ENCODE peak calls at places on chromosomes 11 and 22, in four cellular contexts. N is CD8-positive, alpha-beta T cell; Z is right cardiac atrium; L is K562. A is an unnamed sample. For H3K9me3, the result is how much of the 10 kb centered on the place peaks cover.

GRCh38 chr11:89477175-89477574 is 14.0 kb downstream of the NOX4 start:
- DNase-seq in N (no peak), Z (no peak), L (no peak), A (no peak)

GRCh38 chr22:23387827-23388491 is 192.1 kb downstream of the IGLL1 start:
- DNase-seq in N (no peak), Z (no peak), L (no peak), A (no peak)

GRCh38 chr11:111035746-111036145 is 209.8 kb upstream of the POU2AF2 start:
- DNase-seq in N (no peak), Z (no peak), L (no peak), A (no peak)

GRCh38 chr22:42376721-42377177 is 55.5 kb downstream of the NFAM1 start:
- DNase-seq in N (no peak), Z (peak), L (peak), A (peak)

GRCh38 chr11:100739636-100740035 is 52.5 kb downstream of the ARHGAP42 start:
- DNase-seq in N (no peak), Z (no peak), L (no peak), A (peak)

GRCh38 chr11:17528906-17529813 is 15.1 kb downstream of the USH1C start:
- DNase-seq in N (no peak), Z (no peak), L (no peak), A (no peak)

GRCh38 chr11:45489281-45489906 is 176.0 kb downstream of the CHST1 start:
- DNase-seq in N (no peak), Z (no peak), L (no peak), A (no peak)

GRCh38 chr11:210122-210802 is 2.8 kb downstream of the RIC8A start:
- DNase-seq in N (no peak), Z (peak), L (no peak), A (no peak)

GRCh38 chr22:24699861-24700260 is 74.7 kb downstream of the PIWIL3 start:
- DNase-seq in N (no peak), Z (no peak), L (no peak), A (no peak)

GRCh38 chr11:1299621-1300020 is 9.8 kb downstream of the TOLLIP start:
- DNase-seq in N (no peak), Z (peak), L (no peak), A (no peak)

GRCh38 chr11:47837929-47838328 is 10.2 kb downstream of the NUP160 start:
- DNase-seq in N (no peak), Z (no peak), L (no peak), A (no peak)
- H3K27ac ChIP-seq in N (no peak), Z (no peak), L (no peak), A (no peak)

GRCh38 chr11:72586591-72587090 is 87.6 kb downstream of the PDE2A start:
- DNase-seq in N (no peak), Z (peak), L (peak), A (no peak)

GRCh38 chr11:72583616-72584292 is 90.5 kb downstream of the PDE2A start:
- DNase-seq in N (no peak), Z (peak), L (no peak), A (no peak)

GRCh38 chr11:72584293-72584921 is 89.8 kb downstream of the PDE2A start:
- DNase-seq in N (peak), Z (peak), L (peak), A (peak)

GRCh38 chr11:72585762-72586590 is 88.2 kb downstream of the PDE2A start:
- DNase-seq in N (peak), Z (peak), L (peak), A (peak)

GRCh38 chr11:72584933-72585597 is 89.2 kb downstream of the PDE2A start:
- DNase-seq in N (no peak), Z (peak), L (no peak), A (no peak)
- H3K4me3 ChIP-seq in N (peak), Z (no peak), L (no peak), A (no peak)

GRCh38 chr11:10875430-10876021 is 17.7 kb upstream of the ZBED5 start:
- DNase-seq in N (no peak), Z (no peak), L (no peak), A (no peak)

GRCh38 chr11:10876168-10876567 is 18.3 kb upstream of the ZBED5 start:
- DNase-seq in N (no peak), Z (no peak), L (no peak), A (no peak)

GRCh38 chr11:10881892-10882291 is 24.0 kb upstream of the ZBED5 start:
- DNase-seq in N (no peak), Z (no peak), L (no peak), A (no peak)

GRCh38 chr11:10878408-10879214 is 20.8 kb upstream of the ZBED5 start:
- DNase-seq in N (no peak), Z (no peak), L (peak), A (peak)
- H3K9me3 ChIP-seq in N (under half), Z (under half), L (under half), A (under half)

GRCh38 chr11:122046846-122047245 is 69.2 kb downstream of the BLID start:
- DNase-seq in N (no peak), Z (no peak), L (no peak), A (peak)
- H3K27ac ChIP-seq in N (no peak), Z (no peak), L (no peak), A (no peak)

GRCh38 chr11:13862845-13863392 is 99.6 kb upstream of the SPON1 start:
- DNase-seq in N (no peak), Z (no peak), L (no peak), A (no peak)
- H3K4me3 ChIP-seq in N (no peak), Z (no peak), L (no peak), A (no peak)

A was measured in cardiac muscle cell.